ENCODE peak calls at places on chromosomes 11 and 22, in five cellular contexts. B, U, W, H and M are unnamed samples. For H3K4me1, the result is how much of the 10 kb centered on the place peaks cover.

GRCh38 chr11:71251159-71251721 is 1.1 kb downstream of the SHANK2 start:
- DNase-seq in B (no peak), U (no peak), W (no peak), H (no peak), M (no peak)

GRCh38 chr11:10298342-10298741 is 4.3 kb upstream of the SBF2 start:
- DNase-seq in B (peak), U (peak), W (peak), H (no peak), M (peak)

GRCh38 chr11:61332266-61332822 is 561 bp downstream of the DDB1 start:
- DNase-seq in B (no peak), U (peak), W (peak), H (no peak), M (peak)

GRCh38 chr11:31804439-31805036 is 6.6 kb downstream of the PAX6 start:
- DNase-seq in B (no peak), U (no peak), W (no peak), H (no peak), M (no peak)

GRCh38 chr11:62439785-62440602 is 21.2 kb downstream of the SCGB1A1 start:
- DNase-seq in B (no peak), U (peak), W (no peak), H (no peak), M (no peak)

GRCh38 chr11:62540804-62541671 is 5.6 kb downstream of the AHNAK start:
- DNase-seq in B (no peak), U (peak), W (no peak), H (peak), M (no peak)

GRCh38 chr22:28911777-28912669 is 28.7 kb downstream of the ZNRF3 start:
- DNase-seq in B (no peak), U (peak), W (no peak), H (peak), M (no peak)

GRCh38 chr11:19220903-19221682 is 19.3 kb upstream of the CSRP3 start:
- DNase-seq in B (no peak), U (no peak), W (no peak), H (peak), M (no peak)

GRCh38 chr22:46849101-46849500 is 86.7 kb downstream of the TBC1D22A start:
- DNase-seq in B (no peak), U (no peak), W (no peak), H (no peak), M (no peak)

GRCh38 chr22:17847360-17848078 is 73.2 kb upstream of the BID start:
- DNase-seq in B (no peak), U (no peak), W (no peak), H (no peak), M (no peak)

DNA sequence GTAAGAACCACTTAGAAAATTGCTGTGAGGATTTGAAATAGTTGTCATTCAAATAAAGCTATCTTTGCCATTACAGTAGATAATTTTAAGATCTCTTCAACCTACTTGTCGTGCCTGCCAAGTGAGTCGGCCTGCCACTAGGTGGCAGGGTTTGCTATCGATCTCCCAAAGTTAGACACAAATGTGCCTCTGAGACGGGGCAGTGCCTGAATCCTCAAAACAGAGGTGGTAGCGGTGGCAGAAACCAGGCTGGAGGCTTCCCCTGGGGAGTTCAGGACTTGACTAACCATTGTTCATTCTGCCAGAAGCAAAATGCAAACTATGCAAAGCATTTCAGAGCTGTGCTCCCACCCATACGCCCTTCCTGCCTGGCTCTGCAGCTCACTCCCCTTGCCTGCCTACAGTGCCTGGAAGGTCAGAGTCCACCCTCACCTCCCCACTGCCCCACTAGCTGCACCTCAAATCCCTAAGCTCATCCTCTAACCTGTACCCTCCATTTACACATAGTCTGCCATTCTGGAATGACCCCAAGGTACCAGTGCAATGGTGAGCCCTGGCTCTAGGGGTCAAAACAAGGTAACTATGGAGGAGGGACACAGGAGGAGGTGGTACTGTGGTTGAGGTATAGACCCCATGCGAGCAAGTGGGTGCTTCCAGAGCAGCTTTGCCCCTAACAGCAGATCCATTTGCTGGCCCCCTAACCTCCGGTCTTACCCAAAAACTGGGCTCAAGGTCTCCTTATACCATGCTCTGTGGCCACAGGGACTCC is 82.1 kb downstream of the C11orf58 start:
- DNase-seq in B (peak), U (peak), W (peak), H (peak), M (peak)
- H3K4me1 ChIP-seq in B (under half), U (under half), W (under half), H (under half), M (under half)

DNA sequence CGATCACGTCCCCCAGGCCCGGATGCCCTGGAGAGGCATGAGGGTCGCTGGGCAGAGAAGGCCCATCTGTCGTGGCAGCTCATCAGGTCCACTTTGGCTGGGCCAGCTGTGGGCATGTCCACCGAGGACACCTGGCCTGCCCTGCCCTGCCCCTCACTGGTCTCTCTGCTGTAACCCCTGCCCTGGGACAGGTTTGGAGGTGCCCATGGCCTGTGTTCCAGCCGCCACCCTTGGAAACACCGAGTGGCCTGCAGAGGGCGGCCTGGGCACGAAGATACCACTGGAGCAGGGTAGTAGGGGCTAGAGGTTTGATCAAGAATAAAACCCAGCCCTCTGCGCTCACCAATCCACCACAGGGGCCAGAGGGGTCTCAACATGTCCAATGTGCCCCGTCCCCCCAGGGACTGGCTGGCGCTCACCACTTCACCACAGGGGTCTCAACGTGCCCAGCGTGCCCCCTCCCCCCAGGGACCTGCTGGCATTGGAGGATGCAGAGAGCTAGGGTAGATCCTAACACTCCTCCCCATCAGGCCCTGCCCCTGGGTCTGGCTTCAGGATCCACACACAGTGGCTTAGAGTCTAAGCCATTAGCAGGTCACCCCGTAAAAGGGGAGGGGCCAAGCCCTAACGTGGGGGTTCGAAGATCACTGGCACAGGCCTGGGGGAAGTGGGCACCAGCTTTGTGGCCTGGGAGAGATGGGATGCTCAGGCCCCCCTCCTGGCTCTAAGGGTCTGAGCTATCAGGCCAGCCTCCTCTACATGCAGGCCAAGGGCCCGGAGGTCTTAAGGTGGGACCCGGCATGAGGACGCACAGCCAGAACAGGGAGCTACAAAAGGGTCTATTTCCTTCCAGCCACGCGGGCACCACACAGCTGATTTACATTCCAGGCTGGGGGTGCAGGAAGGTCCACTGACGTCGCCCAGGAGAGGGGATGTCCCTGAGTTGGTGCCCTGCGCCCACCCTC is 1.3 kb upstream of the HDAC10 start:
- DNase-seq in B (peak), U (peak), W (peak), H (peak), M (peak)
- H3K4me3 ChIP-seq in B (no peak), U (no peak), W (no peak), H (no peak), M (no peak)

GRCh38 chr11:1514349-1515061 is 27.9 kb upstream of the MOB2 start:
- DNase-seq in B (no peak), U (no peak), W (no peak), H (no peak), M (no peak)

GRCh38 chr11:1511937-1512496 is 25.4 kb upstream of the MOB2 start:
- DNase-seq in B (no peak), U (no peak), W (no peak), H (no peak), M (no peak)

GRCh38 chr11:1510928-1511327 is 24.3 kb upstream of the MOB2 start:
- DNase-seq in B (no peak), U (no peak), W (no peak), H (no peak), M (no peak)

GRCh38 chr11:1515082-1516060 is 28.8 kb upstream of the MOB2 start:
- DNase-seq in B (peak), U (peak), W (peak), H (peak), M (peak)

GRCh38 chr11:1513326-1514296 is 27.0 kb upstream of the MOB2 start:
- DNase-seq in B (no peak), U (no peak), W (no peak), H (no peak), M (no peak)
- H3K4me1 ChIP-seq in B (under half), U (under half), W (under half), H (under half), M (half or more)

GRCh38 chr11:69122642-69123431 is 32.9 kb upstream of the SMIM38 start:
- DNase-seq in B (peak), U (peak), W (peak), H (peak), M (peak)
- H3K4me3 ChIP-seq in B (peak), U (no peak), W (no peak), H (no peak), M (peak)

GRCh38 chr22:36323182-36323854 is 64.4 kb downstream of the MYH9 start:
- DNase-seq in B (no peak), U (peak), W (peak), H (no peak), M (peak)

GRCh38 chr22:36323855-36324331 is 63.9 kb downstream of the MYH9 start:
- DNase-seq in B (no peak), U (no peak), W (no peak), H (no peak), M (no peak)

GRCh38 chr22:36322602-36322915 is 65.2 kb downstream of the MYH9 start:
- DNase-seq in B (no peak), U (no peak), W (no peak), H (no peak), M (no peak)

GRCh38 chr22:36325163-36326031 is 62.4 kb downstream of the MYH9 start:
- DNase-seq in B (no peak), U (peak), W (no peak), H (peak), M (no peak)

GRCh38 chr22:36324414-36324813 is 63.4 kb downstream of the MYH9 start:
- DNase-seq in B (no peak), U (no peak), W (no peak), H (no peak), M (no peak)
- H3K4me1 ChIP-seq in B (under half), U (half or more), W (under half), H (under half), M (under half)

GRCh38 chr22:20154602-20155183 is 3.8 kb upstream of the CCDC188 start:
- DNase-seq in B (no peak), U (no peak), W (no peak), H (no peak), M (no peak)
- H3K4me3 ChIP-seq in B (no peak), U (no peak), W (no peak), H (no peak), M (no peak)

GRCh38 chr22:35303029-35303624 is 3.4 kb downstream of the TOM1 start:
- DNase-seq in B (no peak), U (no peak), W (no peak), H (no peak), M (no peak)
- H3K4me1 ChIP-seq in B (under half), U (under half), W (under half), H (under half), M (half or more)

DNA sequence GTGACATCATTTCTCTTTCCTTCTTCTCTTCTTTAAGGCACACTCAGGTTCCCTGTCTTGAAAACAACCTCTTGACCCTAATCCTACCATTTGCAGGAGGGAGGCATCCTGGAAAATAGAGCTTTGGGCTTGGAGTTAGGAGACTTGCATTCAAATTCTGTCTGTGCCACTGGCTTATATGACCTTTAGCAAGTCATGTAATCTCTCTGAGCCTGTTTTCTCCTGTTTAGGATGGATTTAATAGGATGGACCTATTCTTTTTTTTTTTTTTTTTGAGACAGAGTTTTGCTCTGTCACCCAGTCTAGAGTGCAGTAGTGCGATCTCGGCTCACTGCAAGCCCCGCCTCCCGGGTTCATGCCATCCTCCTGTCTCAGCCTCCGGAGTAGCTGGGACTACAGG is 25.1 kb upstream of the CCDC134 start:
- DNase-seq in B (no peak), U (no peak), W (no peak), H (no peak), M (no peak)
- H3K4me3 ChIP-seq in B (no peak), U (no peak), W (no peak), H (no peak), M (no peak)

DNA sequence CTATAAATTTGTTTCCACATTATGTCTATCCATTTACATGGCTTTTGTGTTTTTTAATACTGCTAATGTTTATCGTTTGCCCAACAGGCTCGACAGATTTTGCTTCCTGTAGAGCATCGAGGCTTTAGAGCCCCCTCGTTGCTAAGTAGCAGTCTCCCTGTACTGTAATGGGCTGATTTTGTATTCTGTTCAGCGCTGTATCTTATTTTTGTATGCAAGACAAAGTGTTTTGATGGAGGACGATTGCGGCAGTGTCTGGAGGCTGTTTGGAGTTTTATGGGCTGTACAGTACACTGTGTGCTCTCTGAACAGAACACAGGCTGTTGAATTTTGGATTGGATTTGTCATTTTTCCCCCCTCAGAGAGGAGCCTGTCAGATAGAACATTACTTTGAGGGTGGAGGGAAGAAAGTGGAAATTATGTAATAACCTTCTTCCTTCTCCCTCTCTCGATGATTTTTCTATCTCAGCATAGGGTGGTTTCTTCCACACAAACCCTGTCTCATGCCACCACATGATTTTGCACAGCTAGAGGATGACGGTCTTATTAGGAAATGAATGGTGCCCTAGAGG is 104.4 kb downstream of the ZBTB16 start:
- DNase-seq in B (no peak), U (no peak), W (no peak), H (no peak), M (no peak)
- H3K4me1 ChIP-seq in B (half or more), U (under half), W (under half), H (half or more), M (half or more)

GRCh38 chr22:19755145-19755710 is 5.3 kb upstream of the TBX1 start:
- DNase-seq in B (no peak), U (no peak), W (no peak), H (no peak), M (no peak)

GRCh38 chr22:19754701-19755144 is 5.9 kb upstream of the TBX1 start:
- DNase-seq in B (no peak), U (no peak), W (no peak), H (no peak), M (no peak)

GRCh38 chr22:19757140-19757984 is 3.2 kb upstream of the TBX1 start:
- DNase-seq in B (no peak), U (no peak), W (no peak), H (no peak), M (no peak)

GRCh38 chr22:19756288-19757128 is 4.1 kb upstream of the TBX1 start:
- DNase-seq in B (peak), U (no peak), W (peak), H (peak), M (peak)

GRCh38 chr22:19755722-19756287 is 4.8 kb upstream of the TBX1 start:
- DNase-seq in B (no peak), U (no peak), W (no peak), H (no peak), M (no peak)
- H3K4me3 ChIP-seq in B (peak), U (no peak), W (no peak), H (no peak), M (peak)